ENCODE peak calls at places on chromosome 18, in six cellular contexts. P, D, L, N, Q and Y are unnamed samples.

GRCh38 chr18:52510139-52510538 is 170.1 kb downstream of the DCC start:
- DNase-seq in P (no peak), D (no peak), L (no peak), N (no peak), Q (peak; percentile 5), Y (no peak)

GRCh38 chr18:43170586-43170985 is 55.1 kb upstream of the RIT2 start:
- DNase-seq in P (no peak), D (peak; percentile 45), L (no peak), N (no peak), Q (peak; percentile 50), Y (no peak)

GRCh38 chr18:22637787-22638186 is 220.1 kb upstream of the CTAGE1 start:
- DNase-seq in P (no peak), D (no peak), L (no peak), N (peak; percentile 88), Q (no peak), Y (peak; percentile 49)

GRCh38 chr18:74957588-74958224 is 251.2 kb downstream of the PTGR3 start:
- DNase-seq in P (no peak), D (no peak), L (no peak), N (no peak), Q (no peak), Y (no peak)

GRCh38 chr18:79725486-79725885 is 45.9 kb downstream of the CTDP1 start:
- DNase-seq in P (no peak), D (no peak), L (no peak), N (no peak), Q (no peak), Y (no peak)

GRCh38 chr18:31509571-31509970 is 11.6 kb downstream of the DSG2 start:
- DNase-seq in P (no peak), D (no peak), L (no peak), N (no peak), Q (no peak), Y (no peak)

GRCh38 chr18:63775166-63775730 is at the start of gene SERPINB7:
- DNase-seq in P (no peak), D (no peak), L (no peak), N (peak; percentile 33), Q (no peak), Y (peak; percentile 88)

GRCh38 chr18:60826346-60826745 is 453.8 kb upstream of the MC4R start:
- DNase-seq in P (no peak), D (no peak), L (no peak), N (no peak), Q (peak; percentile 57), Y (no peak)

GRCh38 chr18:68925268-68925667 is 127.4 kb downstream of the CCDC102B start:
- DNase-seq in P (no peak), D (no peak), L (no peak), N (peak; percentile 11), Q (peak; percentile 60), Y (no peak)

GRCh38 chr18:5106730-5107129 is 90.3 kb downstream of the AKAIN1 start:
- DNase-seq in P (no peak), D (no peak), L (no peak), N (no peak), Q (peak; percentile 60), Y (no peak)

GRCh38 chr18:50011813-50012445 is 183.0 kb downstream of the MYO5B start:
- DNase-seq in P (no peak), D (no peak), L (no peak), N (peak; percentile 30), Q (no peak), Y (peak; percentile 96)

GRCh38 chr18:77207540-77207939 is 42.1 kb upstream of the GALR1 start:
- DNase-seq in P (no peak), D (peak; percentile 52), L (peak; percentile 68), N (peak; percentile 82), Q (peak; percentile 73), Y (peak; percentile 56)

GRCh38 chr18:3350021-3350420 is 88.1 kb downstream of the MYL12B start:
- DNase-seq in P (no peak), D (no peak), L (no peak), N (no peak), Q (no peak), Y (no peak)

GRCh38 chr18:75111673-75112485 is 97.1 kb downstream of the PTGR3 start:
- DNase-seq in P (no peak), D (no peak), L (no peak), N (no peak), Q (no peak), Y (no peak)

GRCh38 chr18:37453754-37454153 is 111.8 kb downstream of the CELF4 start:
- DNase-seq in P (no peak), D (no peak), L (peak; percentile 14), N (peak; percentile 26), Q (peak; percentile 38), Y (no peak)

GRCh38 chr18:8260319-8260718 is 348.9 kb upstream of the RAB12 start:
- DNase-seq in P (no peak), D (peak; percentile 48), L (no peak), N (no peak), Q (peak; percentile 23), Y (no peak)

GRCh38 chr18:25701821-25702220 is 349.9 kb upstream of the ZNF521 start:
- DNase-seq in P (no peak), D (no peak), L (no peak), N (no peak), Q (no peak), Y (no peak)

GRCh38 chr18:65788373-65788772 is 37.6 kb downstream of the CDH7 start:
- DNase-seq in P (no peak), D (peak; percentile 29), L (peak; percentile 18), N (no peak), Q (no peak), Y (no peak)

GRCh38 chr18:7784171-7784570 is 217.1 kb downstream of the PTPRM start:
- DNase-seq in P (no peak), D (peak; percentile 40), L (no peak), N (no peak), Q (peak; percentile 70), Y (no peak)

GRCh38 chr18:79481041-79481790 is 85.5 kb downstream of the NFATC1 start:
- DNase-seq in P (no peak), D (no peak), L (no peak), N (no peak), Q (no peak), Y (no peak)

GRCh38 chr18:4125246-4125938 is 329.7 kb downstream of the DLGAP1 start:
- DNase-seq in P (no peak), D (peak; percentile 73), L (no peak), N (peak; percentile 37), Q (peak; percentile 61), Y (no peak)

DNA sequence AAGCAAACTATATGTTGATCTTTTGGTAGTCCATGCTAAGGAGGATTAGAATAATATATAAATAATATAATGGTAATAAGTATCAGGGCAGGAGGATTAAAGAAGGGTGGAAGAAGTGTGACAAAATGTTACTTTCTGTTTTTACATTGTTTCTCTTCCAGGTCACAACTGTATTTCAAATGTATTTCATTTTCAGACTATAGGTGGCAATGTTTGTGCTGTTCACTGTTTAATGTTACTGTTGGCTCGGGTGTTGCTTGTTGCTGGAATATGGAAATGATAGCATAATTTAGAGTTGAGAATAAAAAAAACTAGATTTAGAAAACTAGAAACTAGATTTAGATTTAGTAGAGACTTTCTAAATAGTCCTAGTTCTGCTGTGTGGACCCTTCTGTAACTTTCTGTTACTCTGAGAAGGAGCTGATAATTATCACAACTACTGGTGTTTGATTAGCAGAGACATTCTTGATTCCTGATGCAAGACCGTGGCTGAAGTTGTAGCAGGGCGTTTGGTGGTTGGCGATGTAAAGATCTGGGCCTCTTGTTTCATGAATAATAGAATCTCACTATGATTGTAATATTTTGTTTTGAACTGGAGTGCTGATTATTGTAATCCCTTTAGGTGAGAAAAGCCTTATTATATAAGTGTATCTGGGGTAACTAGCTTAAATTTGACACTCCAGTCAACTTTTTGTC is 7.9 kb downstream of the NEDD4L start:
- DNase-seq in P (no peak), D (no peak), L (no peak), N (peak; percentile 50), Q (no peak), Y (peak; percentile 9)
- TF ChIP-seq CTCF in P (peak; percentile 37), D (peak; percentile 15), L (peak; percentile 43), N (peak; percentile 46), Q (no peak), Y (peak; percentile 60)

GRCh38 chr18:12283666-12284065 is 24.4 kb upstream of the TUBB6 start:
- DNase-seq in P (no peak), D (no peak), L (no peak), N (no peak), Q (no peak), Y (no peak)

GRCh38 chr18:12279781-12280531 is 25.8 kb downstream of the CIDEA start:
- DNase-seq in P (no peak), D (no peak), L (no peak), N (no peak), Q (no peak), Y (no peak)

GRCh38 chr18:12281861-12282260 is 26.2 kb upstream of the TUBB6 start:
- DNase-seq in P (no peak), D (no peak), L (no peak), N (no peak), Q (no peak), Y (peak; percentile 29)

GRCh38 chr18:12282436-12283039 is 25.5 kb upstream of the TUBB6 start:
- DNase-seq in P (no peak), D (no peak), L (no peak), N (peak; percentile 78), Q (no peak), Y (peak; percentile 93)

GRCh38 chr18:12283256-12283655 is 24.8 kb upstream of the TUBB6 start:
- DNase-seq in P (no peak), D (no peak), L (no peak), N (peak; percentile 38), Q (peak; percentile 75), Y (peak; percentile 40)
- TF ChIP-seq CTCF in P (peak; percentile 26), D (peak; percentile 71), L (no peak), N (peak; percentile 25), Q (peak; percentile 83), Y (peak; percentile 76)

DNA sequence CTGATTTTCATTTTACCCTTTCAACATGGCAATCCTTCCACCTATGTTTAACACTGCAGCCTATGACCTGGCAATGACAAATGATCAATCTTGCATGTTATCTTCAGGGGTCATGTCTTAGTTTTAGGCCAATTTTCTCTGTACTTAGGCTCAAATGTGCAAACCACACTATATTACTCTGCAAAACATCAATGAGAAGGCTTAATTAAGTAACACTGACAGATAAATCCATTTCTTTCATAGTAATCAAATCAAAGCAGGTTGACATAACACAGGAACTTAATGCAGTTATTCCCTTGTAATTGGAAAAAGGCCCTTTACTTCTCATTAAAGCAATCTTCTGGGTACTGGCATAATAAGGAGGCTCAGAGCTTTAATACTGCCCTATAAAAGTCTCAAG is 114.5 kb downstream of the TCF4 start:
- DNase-seq in P (no peak), D (no peak), L (no peak), N (no peak), Q (no peak), Y (no peak)
- TF ChIP-seq CTCF in P (no peak), D (peak; percentile 2), L (no peak), N (no peak), Q (no peak), Y (no peak)

GRCh38 chr18:12654971-12655370 is 2.9 kb downstream of the SPIRE1 start:
- DNase-seq in P (no peak), D (no peak), L (no peak), N (no peak), Q (no peak), Y (no peak)

GRCh38 chr18:12656671-12657047 is 1.2 kb downstream of the SPIRE1 start:
- DNase-seq in P (no peak), D (no peak), L (no peak), N (peak; percentile 45), Q (no peak), Y (no peak)

GRCh38 chr18:12657048-12657848 is 659 bp downstream of the SPIRE1 start:
- DNase-seq in P (peak; percentile 70), D (peak; percentile 34), L (peak; percentile 61), N (peak; percentile 49), Q (peak; percentile 50), Y (peak; percentile 13)

GRCh38 chr18:12659904-12660605 is 2.1 kb upstream of the SPIRE1 start:
- DNase-seq in P (no peak), D (no peak), L (peak; percentile 70), N (peak; percentile 81), Q (peak; percentile 74), Y (peak; percentile 77)

GRCh38 chr18:12657849-12658829 is at the start of gene SPIRE1:
- DNase-seq in P (peak; percentile 75), D (peak; percentile 71), L (peak; percentile 77), N (peak; percentile 53), Q (peak; percentile 82), Y (peak; percentile 31)
- TF ChIP-seq CTCF in P (no peak), D (no peak), L (no peak), N (no peak), Q (no peak), Y (peak; percentile 20)